ENCODE peak calls at places on chromosomes 6 and 20, in six cellular contexts. O is aorta, A is H9, K is right cardiac atrium, X is heart left ventricle, H is ovary. T is an unnamed sample. For H3K4me1, the result is how much of the 10 kb centered on the place peaks cover.

GRCh38 chr6:69732640-69733039 is 64.2 kb downstream of the LMBRD1 start:
- DNase-seq in A (no peak), H (no peak), O (no peak), K (no peak), X (no peak), T (no peak)

GRCh38 chr6:113696960-113697359 is 160.2 kb upstream of the MARCKS start:
- DNase-seq in A (no peak), X (no peak), K (no peak), O (no peak), H (no peak), T (no peak)

GRCh38 chr20:41094656-41095055 is 42.7 kb upstream of the PLCG1 start:
- DNase-seq in H (no peak), O (no peak), K (no peak), A (no peak), X (no peak), T (no peak)

GRCh38 chr6:108610270-108610839 is 49.6 kb downstream of the FOXO3 start:
- DNase-seq in K (no peak), X (no peak), A (no peak), O (no peak), H (no peak), T (no peak)

GRCh38 chr6:109052015-109052651 is 42.5 kb downstream of the SESN1 start:
- DNase-seq in H (no peak), K (no peak), X (no peak), O (no peak), A (no peak), T (no peak)

GRCh38 chr6:30044630-30045029 is 16.4 kb upstream of the POLR1H start:
- DNase-seq in O (no peak), H (no peak), K (no peak), A (no peak), X (no peak), T (no peak)

GRCh38 chr20:10556519-10557083 is 117.2 kb downstream of the JAG1 start:
- DNase-seq in X (no peak), O (no peak), H (no peak), K (no peak), A (no peak), T (no peak)

GRCh38 chr6:144710207-144710606 is 425.1 kb downstream of the UTRN start:
- DNase-seq in H (no peak), O (no peak), A (no peak), X (no peak), K (no peak), T (no peak)

GRCh38 chr20:37308098-37309050 is 18.9 kb downstream of the MANBAL start:
- DNase-seq in H (no peak), X (no peak), A (no peak), O (no peak), K (no peak), T (no peak)

GRCh38 chr6:135033238-135033637 is 21.4 kb downstream of the HBS1L start:
- DNase-seq in K (no peak), O (no peak), H (no peak), A (no peak), X (no peak), T (no peak)

GRCh38 chr6:19892250-19892649 is 55.1 kb downstream of the ID4 start:
- DNase-seq in X (no peak), A (no peak), O (no peak), K (no peak), H (peak), T (no peak)

GRCh38 chr6:3164388-3164787 is 7.0 kb upstream of the TUBB2A start:
- DNase-seq in A (no peak), X (no peak), K (no peak), H (no peak), O (no peak), T (no peak)

GRCh38 chr6:123467437-123467836 is 169.3 kb downstream of the TRDN start:
- DNase-seq in X (no peak), O (no peak), K (no peak), A (no peak), H (no peak), T (no peak)

GRCh38 chr20:11155156-11155805 is 481.5 kb upstream of the JAG1 start:
- DNase-seq in X (no peak), K (no peak), O (no peak), A (no peak), H (no peak), T (no peak)

GRCh38 chr20:57620999-57621398 is 773 bp upstream of the ZBP1 start:
- DNase-seq in H (no peak), A (no peak), X (no peak), O (no peak), K (no peak), T (no peak)

GRCh38 chr6:10184408-10185187 is 230.3 kb downstream of the TFAP2A start:
- DNase-seq in K (no peak), H (no peak), X (no peak), O (no peak), A (no peak), T (no peak)

GRCh38 chr6:169950558-169950957 is 199.1 kb downstream of the ERMARD start:
- DNase-seq in H (no peak), A (no peak), K (no peak), X (no peak), O (peak), T (no peak)

GRCh38 chr20:51725584-51726176 is 42.5 kb downstream of the ATP9A start:
- DNase-seq in O (no peak), A (no peak), H (no peak), K (no peak), X (no peak), T (no peak)

GRCh38 chr6:14731638-14732037 is 514.2 kb upstream of the JARID2 start:
- DNase-seq in A (no peak), X (no peak), K (no peak), H (no peak), O (no peak), T (no peak)

GRCh38 chr6:45487645-45488044 is 109.9 kb upstream of the SUPT3H start:
- DNase-seq in O (no peak), A (no peak), X (no peak), K (no peak), H (no peak), T (no peak)

GRCh38 chr6:159904497-159904911 is 13.7 kb downstream of the MAS1 start:
- DNase-seq in K (no peak), O (no peak), X (no peak), A (no peak), H (no peak), T (no peak)

GRCh38 chr6:70527071-70527737 is 39.5 kb upstream of the SDHAF4 start:
- DNase-seq in K (no peak), O (no peak), X (no peak), H (no peak), A (no peak), T (no peak)

GRCh38 chr20:5608104-5608447 is 142.1 kb upstream of the SHLD1 start:
- DNase-seq in A (no peak), X (no peak), H (no peak), O (no peak), K (no peak), T (no peak)

DNA sequence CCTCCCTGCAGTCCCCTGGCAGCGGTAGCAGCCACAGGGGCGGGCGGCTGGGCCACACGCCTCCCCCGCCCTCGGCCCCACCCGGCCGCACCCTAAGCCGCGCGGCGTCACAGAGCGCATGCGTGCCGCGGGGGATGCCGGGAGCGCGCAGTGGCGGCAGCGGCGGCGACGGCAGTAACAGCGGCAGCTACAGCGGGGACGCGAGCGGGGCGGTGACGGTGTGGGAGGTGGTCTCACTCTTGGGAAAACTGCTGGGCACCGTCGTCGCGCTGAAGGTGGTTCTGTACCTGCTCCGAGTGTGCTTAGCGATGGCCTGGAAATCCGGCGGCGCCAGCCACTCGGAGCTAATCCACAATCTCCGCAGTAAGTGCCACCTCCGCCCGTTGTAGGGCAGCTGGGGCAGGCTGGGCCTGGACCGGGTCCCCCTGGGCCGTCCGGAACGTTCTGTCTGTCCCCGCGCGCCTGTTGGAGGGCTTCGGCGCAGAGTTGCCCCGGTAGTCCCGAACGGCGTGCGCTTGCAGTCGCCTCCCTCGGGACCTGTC is at the start of gene PCMT1:
- DNase-seq in A (peak), K (peak), O (peak), H (peak), X (peak), T (peak)
- H3K4me1 ChIP-seq in A (under half), K (under half), O (under half), H (under half), X (half or more), T (under half)

DNA sequence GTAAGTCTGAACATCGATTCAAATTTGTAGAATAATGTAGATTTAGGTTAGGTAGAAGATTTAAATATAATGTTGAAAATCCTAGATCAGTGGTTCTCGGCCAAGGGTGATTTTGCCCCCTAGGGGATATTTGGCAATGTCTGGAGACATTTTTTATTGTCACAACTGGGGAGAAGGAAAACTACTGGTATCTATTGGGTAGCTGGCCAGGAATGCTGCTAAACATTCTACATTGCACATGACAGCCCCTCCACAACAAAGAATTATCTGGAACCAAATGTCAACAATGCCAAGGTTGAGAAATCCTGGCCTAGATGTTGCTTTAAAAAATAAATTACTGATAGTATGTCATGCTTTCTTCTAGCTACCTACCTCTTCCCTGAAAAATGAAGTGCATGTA is 76.1 kb downstream of the HIVEP2 start:
- DNase-seq in X (no peak), H (no peak), K (no peak), O (no peak), A (no peak), T (no peak)
- H3K4me1 ChIP-seq in X (half or more), H (under half), K (under half), O (under half), A (under half), T (under half)

GRCh38 chr6:156850356-156850755 is 73.2 kb downstream of the ARID1B start:
- DNase-seq in O (no peak), A (no peak), X (no peak), H (no peak), K (no peak), T (no peak)

GRCh38 chr6:156849806-156850205 is 72.6 kb downstream of the ARID1B start:
- DNase-seq in A (no peak), X (no peak), K (no peak), O (no peak), H (no peak), T (no peak)

GRCh38 chr6:156852858-156853216 is 75.7 kb downstream of the ARID1B start:
- DNase-seq in O (no peak), A (peak), X (no peak), H (no peak), K (no peak), T (peak)

GRCh38 chr6:156852147-156852857 is 75.1 kb downstream of the ARID1B start:
- DNase-seq in K (no peak), H (no peak), X (no peak), A (no peak), O (no peak), T (no peak)

DNA sequence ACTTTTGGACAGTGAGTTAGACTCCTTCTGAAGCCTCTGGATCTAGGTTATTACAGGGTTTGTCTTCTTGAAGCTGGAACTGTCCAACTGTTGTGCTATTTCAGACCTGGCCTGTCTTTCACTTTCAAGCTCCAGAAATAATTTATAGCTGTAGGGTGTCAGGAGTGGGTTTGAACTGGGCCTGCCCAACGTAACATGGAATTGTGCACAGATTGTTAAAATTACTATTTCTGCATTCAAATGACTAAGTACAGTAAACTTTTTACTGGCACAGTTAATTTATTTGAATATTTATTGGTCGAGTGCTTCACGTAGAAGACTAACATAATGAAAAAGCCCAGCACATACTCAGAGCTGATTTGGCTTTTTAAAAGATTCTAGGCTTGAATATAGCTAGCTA is 74.3 kb downstream of the ARID1B start:
- DNase-seq in X (no peak), A (no peak), H (no peak), K (no peak), O (no peak), T (no peak)
- H3K4me1 ChIP-seq in X (half or more), A (under half), H (under half), K (under half), O (under half), T (under half)

DNA sequence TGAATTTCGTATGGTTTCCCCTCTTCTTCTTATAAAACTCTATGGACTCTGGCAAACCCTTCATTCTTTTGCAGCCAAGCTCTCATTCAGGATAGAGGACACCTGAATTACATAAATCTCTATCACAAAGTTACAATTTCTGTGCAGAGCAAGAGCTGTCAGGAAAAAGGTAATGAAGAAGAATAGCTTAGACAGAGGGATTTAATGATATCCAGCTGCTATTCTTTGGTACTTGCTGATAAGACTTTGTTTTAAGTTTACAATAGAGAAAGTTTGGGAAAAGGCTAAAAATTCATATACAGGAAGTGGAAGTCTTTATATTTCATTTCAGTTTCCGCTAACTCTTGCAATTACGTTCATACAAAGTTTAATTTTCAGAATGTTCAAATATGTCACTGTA is 227.0 kb downstream of the FOXC1 start:
- DNase-seq in K (no peak), H (no peak), A (no peak), O (no peak), X (no peak), T (no peak)
- H3K4me1 ChIP-seq in K (under half), H (under half), A (under half), O (under half), X (under half), T (under half)

DNA sequence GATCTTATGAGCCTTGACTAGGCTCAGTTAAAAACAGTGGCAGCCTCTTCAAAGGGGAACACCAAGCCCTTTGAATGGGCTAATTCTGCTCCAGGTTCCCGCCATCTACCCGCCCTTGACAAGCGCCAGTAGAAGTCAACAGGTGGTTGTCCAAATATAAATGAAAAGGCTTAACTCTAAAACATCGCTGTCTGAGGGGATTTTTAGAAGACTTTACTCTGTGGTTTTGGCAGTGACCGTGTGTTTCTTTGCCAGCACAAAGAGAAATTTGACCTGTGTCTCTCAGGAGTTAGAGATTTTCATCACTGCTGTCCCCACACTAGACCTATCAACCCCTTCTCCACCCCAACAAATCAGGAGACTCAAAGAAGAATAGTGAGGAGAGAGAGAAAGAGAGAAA is 19.8 kb upstream of the SIM1 start:
- DNase-seq in O (no peak), A (no peak), H (no peak), X (no peak), K (no peak), T (no peak)
- H3K4me1 ChIP-seq in O (under half), A (under half), H (under half), X (under half), K (under half), T (under half)

GRCh38 chr20:1940581-1940980 is 45.4 kb downstream of the SIRPA start:
- DNase-seq in K (no peak), X (no peak), O (no peak), H (no peak), A (no peak), T (no peak)
- H3K4me1 ChIP-seq in K (under half), X (under half), O (under half), H (under half), A (under half), T (under half)

DNA sequence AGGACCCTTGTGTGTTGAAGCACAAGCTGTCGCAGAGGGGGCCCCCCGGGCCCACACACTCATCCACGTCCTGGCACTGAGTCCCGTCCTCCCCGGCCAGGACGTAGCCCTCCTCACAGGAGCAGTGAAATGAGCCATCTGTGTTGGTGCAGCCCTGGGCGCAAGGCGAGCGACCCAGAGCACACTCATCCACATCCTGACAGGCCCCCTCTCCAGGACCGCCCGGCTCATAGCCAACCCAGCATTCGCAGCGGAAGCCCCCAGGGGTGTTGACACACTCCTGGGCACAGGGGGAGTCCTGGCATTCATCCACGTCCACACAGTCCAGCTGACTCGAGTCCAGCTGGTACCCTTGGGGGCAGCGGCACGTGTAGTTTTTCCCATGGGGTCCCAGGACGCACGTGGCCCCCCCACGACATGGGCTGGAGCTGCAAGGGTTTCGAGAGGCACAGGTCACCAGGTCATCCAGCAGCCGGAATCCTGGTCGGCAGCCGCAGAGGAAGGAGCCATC is 1.2 kb downstream of the CD93 start:
- DNase-seq in K (peak), X (peak), O (peak), H (no peak), A (no peak), T (no peak)
- H3K4me1 ChIP-seq in K (under half), X (under half), O (under half), H (under half), A (under half), T (under half)

GRCh38 chr20:49985157-49985556 is 2.4 kb downstream of the SNAI1 start:
- DNase-seq in X (no peak), H (no peak), K (no peak), A (no peak), O (no peak), T (no peak)
- H3K4me1 ChIP-seq in X (half or more), H (under half), K (under half), A (under half), O (under half), T (under half)

GRCh38 chr20:62246431-62246830 is 8.1 kb downstream of the OSBPL2 start:
- DNase-seq in H (no peak), O (no peak), K (no peak), A (no peak), X (peak), T (no peak)
- H3K4me1 ChIP-seq in H (under half), O (under half), K (under half), A (under half), X (half or more), T (under half)